ENCODE peak calls at places on chromosome 21, in six cellular contexts. A is CD8-positive, alpha-beta T cell; K is colonic mucosa; N is tibial artery; U is neural progenitor cell; S is lower lobe of right lung. C is an unnamed sample.

GRCh38 chr21:8994640-8995511 is 1526.5 kb upstream of the TPTE start:
- DNase-seq in U (no peak), N (no peak), K (no peak), A (no peak), S (no peak), C (no peak)

GRCh38 chr21:20739421-20739820 is 258.8 kb upstream of the NCAM2 start:
- DNase-seq in A (no peak), K (no peak), S (no peak), U (peak; percentile 7), N (no peak), C (peak; percentile 75)

GRCh38 chr21:44520326-44521300 is 19.4 kb downstream of the KRTAP10-1 start:
- DNase-seq in K (no peak), A (no peak), N (peak; percentile 14), S (peak; percentile 37), U (no peak), C (peak; percentile 44)

GRCh38 chr21:45831991-45832740 is 149.4 kb upstream of the COL6A1 start:
- DNase-seq in U (no peak), K (no peak), N (no peak), S (no peak), A (no peak), C (no peak)

GRCh38 chr21:14880922-14881321 is 183.9 kb downstream of the NRIP1 start:
- DNase-seq in U (no peak), K (no peak), S (no peak), N (no peak), A (no peak), C (no peak)

GRCh38 chr21:42992943-42993712 is 18.8 kb downstream of the PKNOX1 start:
- DNase-seq in N (no peak), K (no peak), U (no peak), A (no peak), S (no peak), C (no peak)

GRCh38 chr21:44366586-44367211 is 13.3 kb downstream of the TRPM2 start:
- DNase-seq in A (no peak), S (no peak), U (no peak), K (no peak), N (no peak), C (peak; percentile 34)

GRCh38 chr21:31156169-31156568 is 117.9 kb upstream of the KRTAP19-8 start:
- DNase-seq in A (no peak), S (no peak), K (no peak), N (no peak), U (no peak), C (no peak)

GRCh38 chr21:30719401-30719800 is 824 bp upstream of the KRTAP21-3 start:
- DNase-seq in S (no peak), A (no peak), U (no peak), K (no peak), N (no peak), C (no peak)

GRCh38 chr21:20353351-20353750 is 644.9 kb upstream of the NCAM2 start:
- DNase-seq in U (no peak), K (no peak), N (no peak), A (no peak), S (no peak), C (no peak)

GRCh38 chr21:18725653-18726052 is 322.1 kb upstream of the TMPRSS15 start:
- DNase-seq in U (peak; percentile 9), A (no peak), S (no peak), N (no peak), K (no peak), C (peak; percentile 61)

GRCh38 chr21:15514073-15514946 is 215.5 kb upstream of the USP25 start:
- DNase-seq in U (no peak), A (peak; percentile 46), S (no peak), N (no peak), K (peak; percentile 36), C (no peak)

GRCh38 chr21:15421521-15421920 is 308.3 kb upstream of the USP25 start:
- DNase-seq in K (no peak), N (no peak), U (no peak), S (no peak), A (no peak), C (no peak)

GRCh38 chr21:46427516-46427915 is 31.2 kb upstream of the DIP2A start:
- DNase-seq in U (no peak), S (peak; percentile 32), N (no peak), A (no peak), K (no peak), C (no peak)

GRCh38 chr21:35329940-35330670 is 281.0 kb upstream of the RUNX1 start:
- DNase-seq in N (no peak), K (no peak), A (no peak), U (no peak), S (no peak), C (no peak)

GRCh38 chr21:45085700-45086099 is 11.3 kb downstream of the ADARB1 start:
- DNase-seq in U (no peak), S (no peak), K (no peak), N (no peak), A (no peak), C (no peak)

GRCh38 chr21:45536301-45537081 is 5.7 kb downstream of the SLC19A1 start:
- DNase-seq in N (no peak), A (no peak), S (peak; percentile 43), U (peak; percentile 49), K (no peak), C (peak; percentile 39)

GRCh38 chr21:45593162-45594022 is 50.1 kb upstream of the PCBP3 start:
- DNase-seq in A (no peak), N (no peak), S (peak; percentile 28), U (no peak), K (no peak), C (no peak)

GRCh38 chr21:46585191-46585953 is 19.5 kb downstream of the S100B start:
- DNase-seq in K (no peak), N (no peak), U (no peak), A (no peak), S (no peak), C (no peak)

GRCh38 chr21:15000076-15000475 is 64.7 kb downstream of the NRIP1 start:
- DNase-seq in K (no peak), S (no peak), U (no peak), N (no peak), A (no peak), C (no peak)

GRCh38 chr21:46017695-46018094 is 36.1 kb downstream of the COL6A1 start:
- DNase-seq in A (no peak), U (no peak), S (no peak), N (no peak), K (no peak), C (no peak)

GRCh38 chr21:45555557-45556301 is 13.5 kb upstream of the SLC19A1 start:
- DNase-seq in N (peak; percentile 54), U (peak; percentile 92), S (peak; percentile 85), A (peak; percentile 30), K (peak; percentile 84), C (peak; percentile 96)

GRCh38 chr21:20570824-20571232 is 427.4 kb upstream of the NCAM2 start:
- DNase-seq in U (peak; percentile 78), A (no peak), N (no peak), K (no peak), S (no peak), C (peak; percentile 88)

DNA sequence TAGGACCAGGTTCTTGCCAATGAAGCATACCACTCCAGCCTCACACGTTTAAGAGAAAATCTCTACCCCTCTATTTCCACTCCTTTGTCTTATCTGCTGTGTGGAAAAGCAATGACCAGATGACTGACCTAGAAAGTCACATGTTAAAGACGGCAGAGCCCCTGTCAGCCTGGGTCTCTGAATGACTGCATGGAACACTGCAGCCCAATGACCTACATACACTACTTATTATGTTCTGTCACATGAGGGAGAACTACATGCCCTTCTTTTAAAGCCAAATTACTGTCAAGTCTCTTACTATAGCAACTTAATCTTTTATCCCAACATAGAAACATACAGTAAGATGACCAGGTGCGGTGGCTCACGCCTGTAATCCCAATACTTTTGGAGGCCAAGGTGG is 99.0 kb downstream of the HLCS start:
- DNase-seq in U (no peak), A (no peak), K (no peak), S (no peak), N (no peak), C (no peak)
- H3K9me3 ChIP-seq in U (no peaks in the 10 kb centered on the region), A (no peaks in the 10 kb centered on the region), K (no peaks in the 10 kb centered on the region), S (no peaks in the 10 kb centered on the region), N (no peaks in the 10 kb centered on the region), C (no peaks in the 10 kb centered on the region)

DNA sequence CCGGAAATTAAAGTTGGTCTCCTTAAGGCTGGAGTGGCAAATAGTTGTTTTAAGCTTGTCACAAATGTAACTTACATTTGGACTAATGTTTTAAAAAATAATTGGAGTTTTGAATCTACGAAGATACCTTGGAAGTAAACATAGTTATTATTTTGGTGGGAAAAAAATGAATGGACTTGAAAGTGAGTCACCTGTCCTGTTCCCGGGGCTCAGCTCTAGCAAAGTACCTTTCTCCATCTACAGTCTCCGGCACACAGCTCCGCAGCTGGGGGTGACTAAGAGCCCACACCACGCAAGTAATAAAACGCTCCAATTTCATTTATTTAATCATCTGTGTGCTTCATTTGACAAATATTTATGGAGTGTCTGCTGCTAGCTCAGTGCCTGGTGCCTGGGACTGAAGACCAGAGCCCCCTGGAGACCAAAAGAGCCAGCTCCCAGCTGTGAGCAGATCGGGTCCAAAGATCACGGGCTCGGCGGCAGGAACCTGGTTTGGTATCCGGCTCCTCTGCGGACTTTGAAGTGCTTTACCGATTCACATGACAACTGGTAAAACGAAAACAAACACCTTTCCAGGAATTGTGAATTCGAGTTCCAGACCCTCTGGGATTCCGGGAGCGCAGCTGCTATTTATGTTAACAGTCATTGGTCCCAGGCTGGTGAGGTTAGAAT is 1.7 kb upstream of the RIPK4 start:
- DNase-seq in U (peak; percentile 67), A (no peak), K (peak; percentile 91), N (no peak), S (peak; percentile 51), C (peak; percentile 89)
- TF ChIP-seq CTCF in U (peak; percentile 34), A (no peak), K (no peak), N (peak; percentile 16), S (peak; percentile 15), C (peak; percentile 69)

DNA sequence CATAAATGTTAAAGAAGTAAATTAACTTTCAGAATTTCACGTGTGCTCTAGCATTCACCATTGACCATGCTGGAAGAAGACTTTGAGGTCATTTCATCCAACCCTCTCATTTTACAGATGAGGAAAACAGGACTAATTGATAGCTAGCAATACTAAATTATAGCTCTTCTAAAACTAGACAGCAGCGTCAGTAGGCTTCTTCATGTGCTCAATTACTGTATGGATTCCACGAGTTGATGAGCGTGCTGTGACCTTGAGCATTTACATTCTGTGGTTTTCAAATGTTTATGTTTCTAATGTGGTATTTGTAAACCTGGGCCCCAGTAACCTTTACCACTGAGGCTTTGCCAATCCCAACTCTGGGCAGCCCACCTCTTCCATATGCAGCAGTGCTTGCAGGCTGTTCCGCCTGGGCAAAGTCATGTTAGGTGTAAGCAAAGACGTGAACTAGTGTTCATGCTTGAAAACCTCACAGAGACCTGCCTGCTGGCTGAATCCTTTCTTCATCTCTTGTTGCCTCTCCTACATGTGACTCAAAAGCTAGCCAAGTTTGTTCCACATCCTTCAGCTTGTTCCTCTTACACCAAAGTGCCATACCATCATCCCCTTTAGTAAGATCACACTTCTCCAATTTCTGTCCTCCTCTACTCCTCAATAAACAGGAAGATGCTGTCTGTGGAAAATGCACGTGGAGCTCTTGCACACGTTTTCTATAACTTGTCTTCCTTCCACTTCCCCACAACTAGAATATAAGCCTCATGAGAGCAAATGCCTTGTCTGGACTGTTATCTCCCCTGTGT is 17.2 kb downstream of the KCNJ15 start:
- DNase-seq in A (no peak), U (no peak), N (peak; percentile 48), K (no peak), S (no peak), C (no peak)
- H3K4me1 ChIP-seq in A (no peaks in the 10 kb centered on the region), U (peaks cover 10% of the 10 kb centered on the region), N (no peaks in the 10 kb centered on the region), K (no peaks in the 10 kb centered on the region), S (peaks cover 37% of the 10 kb centered on the region), C (peaks cover 4% of the 10 kb centered on the region)

DNA sequence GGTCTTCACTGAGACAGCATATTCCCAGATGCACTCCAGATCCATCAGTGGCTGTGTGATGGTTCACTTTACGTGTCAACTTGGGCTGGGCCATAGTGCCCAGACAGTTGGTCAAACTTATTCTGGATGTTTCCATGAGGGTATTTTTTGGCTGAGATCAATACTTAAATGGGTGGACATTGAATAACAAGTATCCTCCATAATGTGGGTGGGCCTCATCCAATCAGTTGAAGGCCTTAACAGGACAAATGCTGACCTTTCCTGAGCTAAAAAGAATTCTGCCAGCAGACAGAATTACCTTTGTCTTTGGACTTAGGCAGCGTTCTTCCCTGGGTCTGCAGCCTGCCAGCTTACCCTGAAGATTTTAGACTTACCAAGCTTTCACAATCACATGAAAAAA is 513.0 kb downstream of the LTN1 start:
- DNase-seq in U (no peak), A (no peak), N (no peak), K (no peak), S (no peak), C (no peak)
- H3K9me3 ChIP-seq in U (no peaks in the 10 kb centered on the region), A (no peaks in the 10 kb centered on the region), N (no peaks in the 10 kb centered on the region), K (no peaks in the 10 kb centered on the region), S (no peaks in the 10 kb centered on the region), C (peaks cover 12% of the 10 kb centered on the region)